ENCODE peak calls at places on chromosome 16, in nine cellular contexts. One of them, this sample, is unnamed.

GRCh38 chr16:1537138-1537577 is 3.7 kb downstream of the TMEM204 start:
- DNase-seq in stromal cell of bone marrow: no peak
- DNase-seq in OCI-LY7: no peak
- DNase-seq in fibroblast of the aortic adventitia: no peak
- DNase-seq in dermis blood vessel endothelial cell: no peak
- DNase-seq in astrocyte of the hippocampus: no peak
- DNase-seq in NCI-H146: no peak
- DNase-seq in GM23338: no peak
- DNase-seq in left cardiac atrium: no peak
- DNase-seq in this sample: no peak

GRCh38 chr16:27529962-27530361 is 19.8 kb downstream of the GTF3C1 start:
- DNase-seq in stromal cell of bone marrow: peak; percentile 24
- DNase-seq in OCI-LY7: no peak
- DNase-seq in fibroblast of the aortic adventitia: no peak
- DNase-seq in dermis blood vessel endothelial cell: no peak
- DNase-seq in astrocyte of the hippocampus: peak; percentile 94
- DNase-seq in NCI-H146: no peak
- DNase-seq in GM23338: no peak
- DNase-seq in left cardiac atrium: no peak
- DNase-seq in this sample: no peak

GRCh38 chr16:31181102-31181830 is 1.3 kb downstream of the FUS start:
- DNase-seq in stromal cell of bone marrow: no peak
- DNase-seq in OCI-LY7: peak; percentile 48
- DNase-seq in fibroblast of the aortic adventitia: no peak
- DNase-seq in dermis blood vessel endothelial cell: peak; percentile 52
- DNase-seq in astrocyte of the hippocampus: peak; percentile 41
- DNase-seq in NCI-H146: peak; percentile 42
- DNase-seq in GM23338: no peak
- DNase-seq in left cardiac atrium: peak; percentile 65
- DNase-seq in this sample: no peak

GRCh38 chr16:84358601-84359295 is 9.6 kb upstream of the ATP2C2 start:
- DNase-seq in stromal cell of bone marrow: no peak
- DNase-seq in OCI-LY7: no peak
- DNase-seq in fibroblast of the aortic adventitia: no peak
- DNase-seq in dermis blood vessel endothelial cell: no peak
- DNase-seq in astrocyte of the hippocampus: no peak
- DNase-seq in NCI-H146: no peak
- DNase-seq in GM23338: no peak
- DNase-seq in left cardiac atrium: no peak
- DNase-seq in this sample: no peak

GRCh38 chr16:4529085-4530060 is 9.2 kb downstream of the CDIP1 start:
- DNase-seq in stromal cell of bone marrow: no peak
- DNase-seq in OCI-LY7: peak; percentile 81
- DNase-seq in fibroblast of the aortic adventitia: peak; percentile 31
- DNase-seq in dermis blood vessel endothelial cell: peak; percentile 45
- DNase-seq in astrocyte of the hippocampus: peak; percentile 84
- DNase-seq in NCI-H146: peak; percentile 67
- DNase-seq in GM23338: peak; percentile 81
- DNase-seq in left cardiac atrium: no peak
- DNase-seq in this sample: no peak

GRCh38 chr16:11949527-11949926 is 7.7 kb upstream of the NPIPB2 start:
- DNase-seq in stromal cell of bone marrow: no peak
- DNase-seq in OCI-LY7: peak; percentile 87
- DNase-seq in fibroblast of the aortic adventitia: peak; percentile 61
- DNase-seq in dermis blood vessel endothelial cell: peak; percentile 57
- DNase-seq in astrocyte of the hippocampus: peak; percentile 65
- DNase-seq in NCI-H146: peak; percentile 69
- DNase-seq in GM23338: peak; percentile 84
- DNase-seq in left cardiac atrium: no peak
- DNase-seq in this sample: no peak

GRCh38 chr16:80085606-80086005 is 455.2 kb upstream of the DYNLRB2 start:
- DNase-seq in stromal cell of bone marrow: no peak
- DNase-seq in OCI-LY7: no peak
- DNase-seq in fibroblast of the aortic adventitia: no peak
- DNase-seq in dermis blood vessel endothelial cell: no peak
- DNase-seq in astrocyte of the hippocampus: no peak
- DNase-seq in NCI-H146: no peak
- DNase-seq in GM23338: no peak
- DNase-seq in left cardiac atrium: no peak
- DNase-seq in this sample: no peak

GRCh38 chr16:10876799-10877341 is at the start of gene CIITA:
- DNase-seq in stromal cell of bone marrow: peak; percentile 98
- DNase-seq in OCI-LY7: peak; percentile 97
- DNase-seq in fibroblast of the aortic adventitia: peak; percentile 59
- DNase-seq in dermis blood vessel endothelial cell: no peak
- DNase-seq in astrocyte of the hippocampus: peak; percentile 95
- DNase-seq in NCI-H146: no peak
- DNase-seq in GM23338: peak; percentile 55
- DNase-seq in left cardiac atrium: peak; percentile 77
- DNase-seq in this sample: peak; percentile 84

GRCh38 chr16:88536971-88537751 is 33.0 kb upstream of the ZC3H18 start:
- DNase-seq in stromal cell of bone marrow: no peak
- DNase-seq in OCI-LY7: no peak
- DNase-seq in fibroblast of the aortic adventitia: no peak
- DNase-seq in dermis blood vessel endothelial cell: no peak
- DNase-seq in astrocyte of the hippocampus: no peak
- DNase-seq in NCI-H146: no peak
- DNase-seq in GM23338: peak; percentile 59
- DNase-seq in left cardiac atrium: no peak
- DNase-seq in this sample: no peak

GRCh38 chr16:48438414-48438813 is 53.2 kb upstream of the SIAH1 start:
- DNase-seq in stromal cell of bone marrow: no peak
- DNase-seq in OCI-LY7: no peak
- DNase-seq in fibroblast of the aortic adventitia: no peak
- DNase-seq in dermis blood vessel endothelial cell: no peak
- DNase-seq in astrocyte of the hippocampus: no peak
- DNase-seq in NCI-H146: no peak
- DNase-seq in GM23338: no peak
- DNase-seq in left cardiac atrium: no peak
- DNase-seq in this sample: no peak

GRCh38 chr16:87160218-87160617 is 157.0 kb downstream of the C16orf95 start:
- DNase-seq in stromal cell of bone marrow: peak; percentile 51
- DNase-seq in OCI-LY7: no peak
- DNase-seq in fibroblast of the aortic adventitia: no peak
- DNase-seq in dermis blood vessel endothelial cell: no peak
- DNase-seq in astrocyte of the hippocampus: peak; percentile 31
- DNase-seq in NCI-H146: no peak
- DNase-seq in GM23338: no peak
- DNase-seq in left cardiac atrium: no peak
- DNase-seq in this sample: no peak

GRCh38 chr16:19114359-19115147 is 789 bp downstream of the ITPRIPL2 start:
- DNase-seq in stromal cell of bone marrow: no peak
- DNase-seq in OCI-LY7: no peak
- DNase-seq in fibroblast of the aortic adventitia: peak; percentile 65
- DNase-seq in dermis blood vessel endothelial cell: peak; percentile 82
- DNase-seq in astrocyte of the hippocampus: peak; percentile 76
- DNase-seq in NCI-H146: peak; percentile 38
- DNase-seq in GM23338: peak; percentile 84
- DNase-seq in left cardiac atrium: peak; percentile 77
- DNase-seq in this sample: peak; percentile 47

GRCh38 chr16:28845173-28846079 is 722 bp downstream of the TUFM start:
- DNase-seq in stromal cell of bone marrow: no peak
- DNase-seq in OCI-LY7: peak; percentile 65
- DNase-seq in fibroblast of the aortic adventitia: no peak
- DNase-seq in dermis blood vessel endothelial cell: peak; percentile 34
- DNase-seq in astrocyte of the hippocampus: peak; percentile 42
- DNase-seq in NCI-H146: peak; percentile 29
- DNase-seq in GM23338: peak; percentile 61
- DNase-seq in left cardiac atrium: no peak
- DNase-seq in this sample: no peak

GRCh38 chr16:85767569-85767968 is 16.7 kb upstream of the C16orf74 start:
- DNase-seq in stromal cell of bone marrow: peak; percentile 85
- DNase-seq in OCI-LY7: no peak
- DNase-seq in fibroblast of the aortic adventitia: peak; percentile 82
- DNase-seq in dermis blood vessel endothelial cell: peak; percentile 81
- DNase-seq in astrocyte of the hippocampus: peak; percentile 89
- DNase-seq in NCI-H146: no peak
- DNase-seq in GM23338: no peak
- DNase-seq in left cardiac atrium: no peak
- DNase-seq in this sample: no peak

GRCh38 chr16:11325404-11326083 is 19.7 kb upstream of the RMI2 start:
- DNase-seq in stromal cell of bone marrow: no peak
- DNase-seq in OCI-LY7: peak; percentile 42
- DNase-seq in fibroblast of the aortic adventitia: no peak
- DNase-seq in dermis blood vessel endothelial cell: no peak
- DNase-seq in astrocyte of the hippocampus: no peak
- DNase-seq in NCI-H146: no peak
- DNase-seq in GM23338: no peak
- DNase-seq in left cardiac atrium: no peak
- DNase-seq in this sample: no peak

GRCh38 chr16:525520-526180 is 1.9 kb upstream of the CAPN15 start:
- DNase-seq in stromal cell of bone marrow: peak; percentile 62
- DNase-seq in OCI-LY7: no peak
- DNase-seq in fibroblast of the aortic adventitia: peak; percentile 77
- DNase-seq in dermis blood vessel endothelial cell: peak; percentile 85
- DNase-seq in astrocyte of the hippocampus: peak; percentile 90
- DNase-seq in NCI-H146: no peak
- DNase-seq in GM23338: no peak
- DNase-seq in left cardiac atrium: no peak
- DNase-seq in this sample: no peak

GRCh38 chr16:88646345-88647034 is 4.4 kb downstream of the CYBA start:
- DNase-seq in stromal cell of bone marrow: no peak
- DNase-seq in OCI-LY7: no peak
- DNase-seq in fibroblast of the aortic adventitia: no peak
- DNase-seq in dermis blood vessel endothelial cell: no peak
- DNase-seq in astrocyte of the hippocampus: no peak
- DNase-seq in NCI-H146: no peak
- DNase-seq in GM23338: no peak
- DNase-seq in left cardiac atrium: no peak
- DNase-seq in this sample: no peak

GRCh38 chr16:2233872-2234812 is 2.1 kb upstream of the DNASE1L2 start:
- DNase-seq in stromal cell of bone marrow: no peak
- DNase-seq in OCI-LY7: no peak
- DNase-seq in fibroblast of the aortic adventitia: no peak
- DNase-seq in dermis blood vessel endothelial cell: no peak
- DNase-seq in astrocyte of the hippocampus: no peak
- DNase-seq in NCI-H146: no peak
- DNase-seq in GM23338: no peak
- DNase-seq in left cardiac atrium: no peak
- DNase-seq in this sample: no peak

GRCh38 chr16:50275428-50276127 is 9.2 kb downstream of the ADCY7 start:
- DNase-seq in stromal cell of bone marrow: no peak
- DNase-seq in OCI-LY7: peak; percentile 37
- DNase-seq in fibroblast of the aortic adventitia: no peak
- DNase-seq in dermis blood vessel endothelial cell: no peak
- DNase-seq in astrocyte of the hippocampus: no peak
- DNase-seq in NCI-H146: no peak
- DNase-seq in GM23338: no peak
- DNase-seq in left cardiac atrium: no peak
- DNase-seq in this sample: no peak

GRCh38 chr16:88924834-88925539 is 52.0 kb downstream of the CBFA2T3 start:
- DNase-seq in stromal cell of bone marrow: peak; percentile 84
- DNase-seq in OCI-LY7: peak; percentile 92
- DNase-seq in fibroblast of the aortic adventitia: peak; percentile 86
- DNase-seq in dermis blood vessel endothelial cell: peak; percentile 82
- DNase-seq in astrocyte of the hippocampus: peak; percentile 92
- DNase-seq in NCI-H146: peak; percentile 34
- DNase-seq in GM23338: peak; percentile 64
- DNase-seq in left cardiac atrium: peak; percentile 66
- DNase-seq in this sample: no peak

GRCh38 chr16:12089492-12090161 is 113.1 kb downstream of the SNX29 start:
- DNase-seq in stromal cell of bone marrow: no peak
- DNase-seq in OCI-LY7: peak; percentile 63
- DNase-seq in fibroblast of the aortic adventitia: peak; percentile 69
- DNase-seq in dermis blood vessel endothelial cell: peak; percentile 71
- DNase-seq in astrocyte of the hippocampus: peak; percentile 56
- DNase-seq in NCI-H146: no peak
- DNase-seq in GM23338: peak; percentile 66
- DNase-seq in left cardiac atrium: peak; percentile 39
- DNase-seq in this sample: no peak

GRCh38 chr16:23999663-24000062 is 163.9 kb downstream of the PRKCB start:
- DNase-seq in stromal cell of bone marrow: no peak
- DNase-seq in OCI-LY7: no peak
- DNase-seq in fibroblast of the aortic adventitia: no peak
- DNase-seq in dermis blood vessel endothelial cell: no peak
- DNase-seq in astrocyte of the hippocampus: no peak
- DNase-seq in NCI-H146: no peak
- DNase-seq in GM23338: no peak
- DNase-seq in left cardiac atrium: no peak
- DNase-seq in this sample: no peak

GRCh38 chr16:4611337-4612023 is 3.2 kb downstream of the UBALD1 start:
- DNase-seq in stromal cell of bone marrow: no peak
- DNase-seq in OCI-LY7: no peak
- DNase-seq in fibroblast of the aortic adventitia: no peak
- DNase-seq in dermis blood vessel endothelial cell: no peak
- DNase-seq in astrocyte of the hippocampus: no peak
- DNase-seq in NCI-H146: no peak
- DNase-seq in GM23338: no peak
- DNase-seq in left cardiac atrium: no peak
- DNase-seq in this sample: no peak